ENCODE peak calls at places on chromosomes 11 and 22, in nine cellular contexts. One of them, this sample, is unnamed.
A peak's percentile ranks its signal among the peaks of the same experiment; 100 is the strongest.

GRCh38 chr11:16818284-16818683 is 79.8 kb downstream of the C11orf58 start:
- DNase-seq in stimulated activated CD8-positive, alpha-beta memory T cell treated with anti-CD3 and anti-CD28 coated beads, Interleukin-15, amount 100 ng/mL, for 4 hours: no peak
- DNase-seq in frontal cortex: no peak
- DNase-seq in GM13977: no peak
- DNase-seq in A172: no peak
- DNase-seq in HEK293T: no peak
- DNase-seq in astrocyte of the cerebellum: no peak
- DNase-seq in left lung: no peak
- DNase-seq in neuronal stem cell: no peak
- DNase-seq in this sample: no peak

GRCh38 chr11:112440518-112440917 is 179.9 kb upstream of the PLET1 start:
- DNase-seq in A172: no peak
- DNase-seq in astrocyte of the cerebellum: no peak
- DNase-seq in GM13977: no peak
- DNase-seq in frontal cortex: no peak
- DNase-seq in stimulated activated CD8-positive, alpha-beta memory T cell treated with anti-CD3 and anti-CD28 coated beads, Interleukin-15, amount 100 ng/mL, for 4 hours: no peak
- DNase-seq in HEK293T: peak; percentile 34
- DNase-seq in left lung: no peak
- DNase-seq in neuronal stem cell: peak; percentile 14
- DNase-seq in this sample: no peak

GRCh38 chr11:63595296-63595695 is 18.9 kb downstream of the PLAAT3 start:
- DNase-seq in stimulated activated CD8-positive, alpha-beta memory T cell treated with anti-CD3 and anti-CD28 coated beads, Interleukin-15, amount 100 ng/mL, for 4 hours: no peak
- DNase-seq in A172: no peak
- DNase-seq in astrocyte of the cerebellum: no peak
- DNase-seq in neuronal stem cell: no peak
- DNase-seq in left lung: no peak
- DNase-seq in frontal cortex: no peak
- DNase-seq in HEK293T: no peak
- DNase-seq in GM13977: no peak
- DNase-seq in this sample: peak; percentile 14

GRCh38 chr22:47372596-47373385 is 610.3 kb downstream of the TBC1D22A start:
- DNase-seq in HEK293T: no peak
- DNase-seq in neuronal stem cell: no peak
- DNase-seq in stimulated activated CD8-positive, alpha-beta memory T cell treated with anti-CD3 and anti-CD28 coated beads, Interleukin-15, amount 100 ng/mL, for 4 hours: no peak
- DNase-seq in GM13977: no peak
- DNase-seq in frontal cortex: no peak
- DNase-seq in A172: no peak
- DNase-seq in left lung: no peak
- DNase-seq in astrocyte of the cerebellum: no peak
- DNase-seq in this sample: peak; percentile 49

GRCh38 chr22:20238567-20239062 is 29.5 kb downstream of the RTN4R start:
- DNase-seq in left lung: peak; percentile 66
- DNase-seq in frontal cortex: peak; percentile 69
- DNase-seq in A172: peak; percentile 9
- DNase-seq in neuronal stem cell: peak; percentile 38
- DNase-seq in HEK293T: peak; percentile 89
- DNase-seq in astrocyte of the cerebellum: no peak
- DNase-seq in GM13977: peak; percentile 96
- DNase-seq in stimulated activated CD8-positive, alpha-beta memory T cell treated with anti-CD3 and anti-CD28 coated beads, Interleukin-15, amount 100 ng/mL, for 4 hours: no peak
- DNase-seq in this sample: no peak

GRCh38 chr11:87901366-87901765 is 273.9 kb downstream of the RAB38 start:
- DNase-seq in astrocyte of the cerebellum: no peak
- DNase-seq in neuronal stem cell: no peak
- DNase-seq in GM13977: no peak
- DNase-seq in frontal cortex: no peak
- DNase-seq in left lung: no peak
- DNase-seq in HEK293T: no peak
- DNase-seq in stimulated activated CD8-positive, alpha-beta memory T cell treated with anti-CD3 and anti-CD28 coated beads, Interleukin-15, amount 100 ng/mL, for 4 hours: no peak
- DNase-seq in A172: no peak
- DNase-seq in this sample: no peak

GRCh38 chr11:72613977-72614376 is 60.2 kb downstream of the PDE2A start:
- DNase-seq in neuronal stem cell: no peak
- DNase-seq in HEK293T: no peak
- DNase-seq in astrocyte of the cerebellum: no peak
- DNase-seq in frontal cortex: no peak
- DNase-seq in GM13977: peak; percentile 78
- DNase-seq in left lung: peak; percentile 77
- DNase-seq in A172: no peak
- DNase-seq in stimulated activated CD8-positive, alpha-beta memory T cell treated with anti-CD3 and anti-CD28 coated beads, Interleukin-15, amount 100 ng/mL, for 4 hours: no peak
- DNase-seq in this sample: no peak

GRCh38 chr11:13595166-13595565 is 73.3 kb upstream of the FAR1 start:
- DNase-seq in HEK293T: no peak
- DNase-seq in stimulated activated CD8-positive, alpha-beta memory T cell treated with anti-CD3 and anti-CD28 coated beads, Interleukin-15, amount 100 ng/mL, for 4 hours: no peak
- DNase-seq in GM13977: no peak
- DNase-seq in A172: no peak
- DNase-seq in frontal cortex: no peak
- DNase-seq in astrocyte of the cerebellum: no peak
- DNase-seq in left lung: no peak
- DNase-seq in neuronal stem cell: no peak
- DNase-seq in this sample: no peak

GRCh38 chr11:12518606-12519385 is 141.4 kb downstream of the PARVA start:
- DNase-seq in neuronal stem cell: no peak
- DNase-seq in stimulated activated CD8-positive, alpha-beta memory T cell treated with anti-CD3 and anti-CD28 coated beads, Interleukin-15, amount 100 ng/mL, for 4 hours: no peak
- DNase-seq in frontal cortex: no peak
- DNase-seq in left lung: no peak
- DNase-seq in GM13977: no peak
- DNase-seq in astrocyte of the cerebellum: no peak
- DNase-seq in A172: no peak
- DNase-seq in HEK293T: no peak
- DNase-seq in this sample: no peak

This sample was measured in breast epithelium.